ENCODE peak calls at places on chromosomes 5 and 9, in seven cellular contexts. One of them, this sample, is unnamed.
A peak's percentile ranks its signal among the peaks of the same experiment; 100 is the strongest.

GRCh38 chr9:113257863-113258262 is 17.5 kb downstream of the CDC26 start:
- DNase-seq in activated T-helper 9 cell treated with anti-CD3 and anti-CD28 coated beads, Interleukin-2, amount 50 U/mL, for 16 hours: no peak
- DNase-seq in activated naive CD8-positive, alpha-beta T cell treated with anti-CD3 and anti-CD28 coated beads for 36 hours: no peak
- DNase-seq in endothelial cell of umbilical vein: no peak
- DNase-seq in iris pigment epithelial cell: no peak
- DNase-seq in lower leg skin: no peak
- DNase-seq in GM04503: no peak
- DNase-seq in this sample: no peak

GRCh38 chr5:117794847-117795246 is 1193.5 kb downstream of the DTWD2 start:
- DNase-seq in iris pigment epithelial cell: no peak
- DNase-seq in lower leg skin: no peak
- DNase-seq in activated naive CD8-positive, alpha-beta T cell treated with anti-CD3 and anti-CD28 coated beads for 36 hours: no peak
- DNase-seq in endothelial cell of umbilical vein: no peak
- DNase-seq in GM04503: no peak
- DNase-seq in activated T-helper 9 cell treated with anti-CD3 and anti-CD28 coated beads, Interleukin-2, amount 50 U/mL, for 16 hours: no peak
- DNase-seq in this sample: no peak

GRCh38 chr9:79694676-79695400 is 123.1 kb downstream of the TLE4 start:
- DNase-seq in endothelial cell of umbilical vein: no peak
- DNase-seq in iris pigment epithelial cell: peak; percentile 95
- DNase-seq in lower leg skin: no peak
- DNase-seq in GM04503: peak; percentile 81
- DNase-seq in activated naive CD8-positive, alpha-beta T cell treated with anti-CD3 and anti-CD28 coated beads for 36 hours: no peak
- DNase-seq in activated T-helper 9 cell treated with anti-CD3 and anti-CD28 coated beads, Interleukin-2, amount 50 U/mL, for 16 hours: no peak
- DNase-seq in this sample: peak; percentile 88

GRCh38 chr9:91138760-91139159 is 223.0 kb downstream of the AUH start:
- DNase-seq in activated T-helper 9 cell treated with anti-CD3 and anti-CD28 coated beads, Interleukin-2, amount 50 U/mL, for 16 hours: no peak
- DNase-seq in endothelial cell of umbilical vein: no peak
- DNase-seq in iris pigment epithelial cell: no peak
- DNase-seq in activated naive CD8-positive, alpha-beta T cell treated with anti-CD3 and anti-CD28 coated beads for 36 hours: no peak
- DNase-seq in GM04503: peak; percentile 62
- DNase-seq in lower leg skin: no peak
- DNase-seq in this sample: no peak

GRCh38 chr5:52134013-52134650 is 653.6 kb upstream of the ITGA1 start:
- DNase-seq in endothelial cell of umbilical vein: peak; percentile 59
- DNase-seq in GM04503: no peak
- DNase-seq in activated T-helper 9 cell treated with anti-CD3 and anti-CD28 coated beads, Interleukin-2, amount 50 U/mL, for 16 hours: no peak
- DNase-seq in iris pigment epithelial cell: no peak
- DNase-seq in activated naive CD8-positive, alpha-beta T cell treated with anti-CD3 and anti-CD28 coated beads for 36 hours: no peak
- DNase-seq in lower leg skin: no peak
- DNase-seq in this sample: no peak

GRCh38 chr5:1140188-1140817 is 28.4 kb upstream of the SLC12A7 start:
- DNase-seq in endothelial cell of umbilical vein: peak; percentile 42
- DNase-seq in activated T-helper 9 cell treated with anti-CD3 and anti-CD28 coated beads, Interleukin-2, amount 50 U/mL, for 16 hours: peak; percentile 67
- DNase-seq in GM04503: no peak
- DNase-seq in lower leg skin: peak; percentile 64
- DNase-seq in activated naive CD8-positive, alpha-beta T cell treated with anti-CD3 and anti-CD28 coated beads for 36 hours: peak; percentile 76
- DNase-seq in iris pigment epithelial cell: peak; percentile 43
- DNase-seq in this sample: no peak

GRCh38 chr9:129776566-129776937 is 23.7 kb upstream of the PTGES start:
- DNase-seq in endothelial cell of umbilical vein: no peak
- DNase-seq in GM04503: no peak
- DNase-seq in iris pigment epithelial cell: peak; percentile 37
- DNase-seq in activated naive CD8-positive, alpha-beta T cell treated with anti-CD3 and anti-CD28 coated beads for 36 hours: no peak
- DNase-seq in lower leg skin: no peak
- DNase-seq in activated T-helper 9 cell treated with anti-CD3 and anti-CD28 coated beads, Interleukin-2, amount 50 U/mL, for 16 hours: no peak
- DNase-seq in this sample: no peak

GRCh38 chr9:124284940-124285441 is 27.2 kb downstream of the NEK6 start:
- DNase-seq in activated T-helper 9 cell treated with anti-CD3 and anti-CD28 coated beads, Interleukin-2, amount 50 U/mL, for 16 hours: no peak
- DNase-seq in endothelial cell of umbilical vein: no peak
- DNase-seq in lower leg skin: no peak
- DNase-seq in activated naive CD8-positive, alpha-beta T cell treated with anti-CD3 and anti-CD28 coated beads for 36 hours: no peak
- DNase-seq in GM04503: peak; percentile 57
- DNase-seq in iris pigment epithelial cell: no peak
- DNase-seq in this sample: no peak

GRCh38 chr9:134503301-134504105 is 138.1 kb upstream of the COL5A1 start:
- DNase-seq in activated T-helper 9 cell treated with anti-CD3 and anti-CD28 coated beads, Interleukin-2, amount 50 U/mL, for 16 hours: no peak
- DNase-seq in lower leg skin: no peak
- DNase-seq in GM04503: no peak
- DNase-seq in iris pigment epithelial cell: no peak
- DNase-seq in activated naive CD8-positive, alpha-beta T cell treated with anti-CD3 and anti-CD28 coated beads for 36 hours: no peak
- DNase-seq in endothelial cell of umbilical vein: no peak
- DNase-seq in this sample: no peak

GRCh38 chr9:76667521-76667957 is 96.7 kb upstream of the PCA3 start:
- DNase-seq in endothelial cell of umbilical vein: peak; percentile 69
- DNase-seq in GM04503: peak; percentile 44
- DNase-seq in lower leg skin: no peak
- DNase-seq in iris pigment epithelial cell: peak; percentile 67
- DNase-seq in activated T-helper 9 cell treated with anti-CD3 and anti-CD28 coated beads, Interleukin-2, amount 50 U/mL, for 16 hours: no peak
- DNase-seq in activated naive CD8-positive, alpha-beta T cell treated with anti-CD3 and anti-CD28 coated beads for 36 hours: no peak
- DNase-seq in this sample: no peak

GRCh38 chr5:133691448-133691847 is 79.1 kb upstream of the FSTL4 start:
- DNase-seq in iris pigment epithelial cell: no peak
- DNase-seq in endothelial cell of umbilical vein: no peak
- DNase-seq in activated naive CD8-positive, alpha-beta T cell treated with anti-CD3 and anti-CD28 coated beads for 36 hours: no peak
- DNase-seq in GM04503: no peak
- DNase-seq in lower leg skin: no peak
- DNase-seq in activated T-helper 9 cell treated with anti-CD3 and anti-CD28 coated beads, Interleukin-2, amount 50 U/mL, for 16 hours: no peak
- DNase-seq in this sample: no peak

GRCh38 chr5:392431-392988 is 50.5 kb upstream of the EXOC3 start:
- DNase-seq in lower leg skin: peak; percentile 10
- DNase-seq in activated naive CD8-positive, alpha-beta T cell treated with anti-CD3 and anti-CD28 coated beads for 36 hours: peak; percentile 90
- DNase-seq in GM04503: no peak
- DNase-seq in endothelial cell of umbilical vein: peak; percentile 30
- DNase-seq in activated T-helper 9 cell treated with anti-CD3 and anti-CD28 coated beads, Interleukin-2, amount 50 U/mL, for 16 hours: peak; percentile 43
- DNase-seq in iris pigment epithelial cell: peak; percentile 25
- DNase-seq in this sample: no peak